ENCODE peak calls at places on chromosomes 13 and 19, in seven cellular contexts. O is colonic mucosa, R is mammary epithelial cell, V is stomach, E is GM23338, Q is heart left ventricle, H is H9. K is an unnamed sample.

GRCh38 chr19:11530432-11530831 is 1.5 kb upstream of the ECSIT start:
- DNase-seq in O (peak; percentile 79), Q (peak; percentile 85), V (peak; percentile 80), H (peak; percentile 96), R (peak; percentile 70), E (peak; percentile 96), K (peak; percentile 48)

GRCh38 chr19:15050639-15051038 is 1.4 kb downstream of the CASP14 start:
- DNase-seq in R (no peak), O (no peak), Q (no peak), V (no peak), H (no peak), E (no peak), K (no peak)

GRCh38 chr13:39516140-39516539 is 86.9 kb downstream of the LHFPL6 start:
- DNase-seq in Q (peak; percentile 44), H (no peak), V (no peak), E (no peak), O (no peak), R (no peak), K (peak; percentile 32)

GRCh38 chr19:40702337-40703012 is 12.0 kb upstream of the NUMBL start:
- DNase-seq in Q (peak; percentile 71), V (peak; percentile 74), O (no peak), E (peak; percentile 82), R (no peak), H (peak; percentile 82), K (no peak)

GRCh38 chr13:87497426-87497825 is 173.7 kb upstream of the SLITRK5 start:
- DNase-seq in V (no peak), R (no peak), O (no peak), H (no peak), Q (no peak), E (no peak), K (no peak)

GRCh38 chr13:34161829-34162544 is 344.0 kb downstream of the RFC3 start:
- DNase-seq in H (no peak), R (no peak), E (no peak), O (no peak), Q (no peak), V (no peak), K (peak; percentile 37)

GRCh38 chr19:55463583-55464031 is 944 bp downstream of the C19orf85 start:
- DNase-seq in H (no peak), Q (no peak), V (no peak), E (no peak), O (no peak), R (no peak), K (no peak)

GRCh38 chr13:80551650-80552497 is 210.9 kb upstream of the SPRY2 start:
- DNase-seq in Q (no peak), R (no peak), V (no peak), H (no peak), E (no peak), O (no peak), K (no peak)

GRCh38 chr13:33676045-33676699 is 141.8 kb upstream of the RFC3 start:
- DNase-seq in H (no peak), O (peak; percentile 52), V (peak; percentile 44), Q (no peak), R (no peak), E (no peak), K (no peak)

GRCh38 chr19:1107655-1108261 is 4.0 kb downstream of the GPX4 start:
- DNase-seq in V (no peak), O (no peak), Q (no peak), E (no peak), R (no peak), H (no peak), K (no peak)

GRCh38 chr19:45187421-45188100 is 9.0 kb downstream of the BLOC1S3 start:
- DNase-seq in R (no peak), O (no peak), E (peak; percentile 93), Q (no peak), V (no peak), H (peak; percentile 63), K (no peak)

GRCh38 chr13:28468520-28468915 is 26.4 kb downstream of the FLT1 start:
- DNase-seq in E (no peak), Q (no peak), R (no peak), O (no peak), V (no peak), H (no peak), K (no peak)

GRCh38 chr13:27053902-27054595 is 117.6 kb downstream of the USP12 start:
- DNase-seq in E (no peak), V (no peak), Q (no peak), O (no peak), H (no peak), R (peak; percentile 89), K (peak; percentile 92)

GRCh38 chr13:67493835-67494234 is 263.7 kb upstream of the PCDH9 start:
- DNase-seq in H (no peak), Q (no peak), E (no peak), O (no peak), R (no peak), V (no peak), K (no peak)

GRCh38 chr13:61294467-61295186 is 121.0 kb downstream of the PCDH20 start:
- DNase-seq in V (no peak), H (no peak), O (no peak), Q (no peak), E (no peak), R (no peak), K (no peak)

GRCh38 chr19:16875584-16876555 is 12.9 kb upstream of the F2RL3 start:
- DNase-seq in O (no peak), E (no peak), R (no peak), V (no peak), Q (no peak), H (no peak), K (no peak)

DNA sequence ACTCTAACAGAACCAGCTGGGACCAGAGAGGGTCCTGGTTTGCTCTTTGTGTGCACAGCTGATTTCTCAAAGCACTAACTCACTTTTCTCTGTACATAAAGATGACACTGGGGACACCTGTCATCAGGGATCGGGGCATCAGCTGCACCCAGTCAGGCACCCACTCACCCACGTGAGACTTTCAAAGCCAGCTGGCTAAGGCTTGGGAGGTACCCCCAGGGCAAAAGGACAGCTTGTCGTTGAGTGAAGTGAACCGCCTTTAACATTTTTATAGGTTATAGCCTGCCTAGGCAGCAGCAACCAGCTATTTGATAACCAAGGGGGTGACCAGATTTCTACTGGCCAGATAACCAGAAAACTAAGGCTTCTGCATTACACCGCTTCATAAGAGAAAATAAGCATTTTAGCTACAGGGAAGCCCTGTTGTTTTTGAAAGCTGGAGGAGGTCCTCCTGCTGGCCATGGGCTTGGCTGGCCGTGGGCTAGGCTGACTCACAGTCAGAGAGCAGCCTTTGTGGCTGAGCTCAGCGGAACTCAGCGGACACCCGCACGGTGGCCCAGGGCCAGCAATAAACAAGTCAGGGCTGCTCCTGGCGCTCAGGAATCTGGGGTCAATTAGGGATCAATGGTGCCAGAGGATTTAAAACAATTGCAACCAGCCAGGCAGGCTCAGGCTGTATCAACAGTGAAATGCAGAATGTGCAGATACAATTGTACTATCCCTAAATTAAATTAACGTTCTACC is 57.1 kb downstream of the ALOX5AP start:
- DNase-seq in H (peak; percentile 50), R (peak; percentile 91), E (peak; percentile 20), V (peak; percentile 71), Q (peak; percentile 86), O (peak; percentile 47), K (peak; percentile 78)
- TF ChIP-seq CTCF in H (no peak), R (peak; percentile 57), E (no peak), V (no peak), Q (no peak), O (no peak), K (peak; percentile 46)

GRCh38 chr19:35042056-35042730 is 672 bp downstream of the HPN start:
- DNase-seq in R (no peak), E (no peak), V (peak; percentile 47), H (no peak), Q (no peak), O (no peak), K (no peak)

GRCh38 chr19:35040474-35040825 is 1.1 kb upstream of the HPN start:
- DNase-seq in E (no peak), R (no peak), V (no peak), H (no peak), O (no peak), Q (no peak), K (no peak)

GRCh38 chr19:35039881-35040456 is 1.6 kb upstream of the HPN start:
- DNase-seq in V (no peak), Q (no peak), H (peak; percentile 29), E (peak; percentile 52), R (no peak), O (no peak), K (no peak)

GRCh38 chr19:35041548-35042055 is at the start of gene HPN:
- DNase-seq in O (no peak), V (peak; percentile 84), R (no peak), H (peak; percentile 96), Q (no peak), E (peak; percentile 92), K (no peak)

DNA sequence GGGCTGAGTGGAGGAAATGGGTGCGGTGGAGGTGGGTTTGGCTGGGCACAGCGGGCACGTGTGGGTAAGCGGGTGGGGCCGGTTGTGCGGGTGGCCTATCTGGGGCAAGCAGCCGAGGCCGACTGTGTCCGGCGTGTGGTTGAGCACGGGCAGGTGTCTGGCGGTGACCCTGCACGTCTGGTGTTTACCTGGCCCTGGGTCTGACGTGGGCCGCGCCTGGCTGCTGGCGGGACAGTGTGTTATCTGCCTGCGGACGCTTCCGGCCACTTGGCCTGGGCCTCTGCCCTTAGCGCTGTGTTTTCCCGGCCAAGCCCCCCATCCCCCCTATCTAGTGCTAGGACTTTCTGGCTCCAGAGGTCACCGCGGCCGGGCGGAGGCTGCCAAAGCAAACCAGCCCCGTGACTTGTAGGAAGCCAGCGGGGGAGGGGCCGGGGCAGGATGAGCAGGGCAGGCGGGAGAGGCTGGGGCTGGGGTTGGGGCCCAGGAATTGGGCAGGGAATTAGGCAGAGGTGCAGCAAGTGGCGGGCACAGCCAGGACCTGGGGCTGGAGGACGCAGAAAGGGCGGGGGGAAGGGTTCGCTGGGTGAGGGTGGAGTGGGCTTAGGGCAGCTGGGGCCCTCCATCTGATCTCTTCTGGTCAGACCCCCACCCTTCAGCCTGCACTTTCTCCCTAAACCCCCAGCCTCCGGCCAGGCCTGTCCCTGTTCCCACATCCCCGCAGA is 534 bp upstream of the HPN start:
- DNase-seq in E (peak; percentile 93), V (peak; percentile 96), O (peak; percentile 82), R (no peak), Q (peak; percentile 98), H (peak; percentile 87), K (no peak)
- H3K27ac ChIP-seq in E (peak overlapping the region; percentile 80), V (peak overlapping the region; percentile 85), O (no peak overlapping the region), R (no peak overlapping the region), Q (peak overlapping the region; percentile 71), H (no peak overlapping the region), K (no peak overlapping the region)

GRCh38 chr19:46404039-46404883 is 9.1 kb downstream of the CCDC8 start:
- DNase-seq in Q (peak; percentile 74), R (no peak), V (peak; percentile 35), H (peak; percentile 83), O (peak; percentile 82), E (peak; percentile 70), K (peak; percentile 35)
- TF ChIP-seq CTCF in Q (no peak), R (peak; percentile 17), V (no peak), H (no peak), O (no peak), E (no peak), K (no peak)

DNA sequence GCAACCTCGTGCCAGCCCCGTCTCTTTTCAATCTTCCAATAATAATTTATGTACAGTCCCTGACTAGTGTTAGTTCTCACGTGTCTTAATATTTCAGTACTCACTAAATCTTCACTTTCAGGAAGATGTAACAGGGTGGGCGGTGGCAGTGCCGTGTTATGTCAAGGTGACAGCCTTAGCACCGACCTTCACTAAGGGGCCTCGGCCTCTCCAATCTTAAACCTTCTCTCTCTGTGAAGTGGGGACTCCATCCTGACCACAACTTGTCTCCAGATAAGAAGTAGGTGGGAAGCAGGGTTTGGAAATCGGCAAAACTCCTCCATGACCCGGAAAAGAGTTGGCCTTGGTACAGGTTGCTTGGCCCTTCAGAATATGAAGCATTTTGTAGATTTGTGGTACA is 1.8 kb downstream of the RPS19 start:
- DNase-seq in Q (no peak), E (no peak), R (no peak), H (no peak), O (no peak), V (no peak), K (no peak)
- H3K27ac ChIP-seq in Q (no peak overlapping the region), E (peak overlapping the region; percentile 98), R (peak overlapping the region; percentile 93), H (no peak overlapping the region), O (no peak overlapping the region), V (no peak overlapping the region), K (no peak overlapping the region)

GRCh38 chr13:92967923-92968322 is 258.7 kb upstream of the GPC6 start:
- DNase-seq in Q (no peak), V (no peak), R (peak; percentile 9), H (no peak), O (no peak), E (peak; percentile 23), K (no peak)
- TF ChIP-seq CTCF in Q (no peak), V (no peak), R (peak; percentile 56), H (peak; percentile 40), O (no peak), E (no peak), K (peak; percentile 30)

K was measured in foreskin keratinocyte.